ENCODE peak calls at places on chromosomes 2 and 18, in four cellular contexts. One of them, this sample, is unnamed.

GRCh38 chr2:121128741-121129659 is 156.0 kb downstream of the TFCP2L1 start:
- DNase-seq in HCT116: peak
- DNase-seq in K562: peak
- DNase-seq in H1: no peak
- DNase-seq in this sample: peak

GRCh38 chr2:33021542-33022259 is 74.9 kb downstream of the LTBP1 start:
- DNase-seq in H1: no peak
- DNase-seq in HCT116: no peak
- DNase-seq in K562: peak
- DNase-seq in this sample: no peak

GRCh38 chr18:77821892-77822291 is 572.2 kb downstream of the GALR1 start:
- DNase-seq in H1: no peak
- DNase-seq in HCT116: no peak
- DNase-seq in K562: no peak
- DNase-seq in this sample: no peak

GRCh38 chr2:43075906-43076585 is 150.4 kb downstream of the ZFP36L2 start:
- DNase-seq in HCT116: no peak
- DNase-seq in H1: no peak
- DNase-seq in K562: no peak
- DNase-seq in this sample: no peak

GRCh38 chr18:24546304-24546703 is 85.9 kb downstream of the HRH4 start:
- DNase-seq in K562: no peak
- DNase-seq in HCT116: no peak
- DNase-seq in H1: no peak
- DNase-seq in this sample: no peak

GRCh38 chr2:233974530-233975071 is 57.4 kb downstream of the TRPM8 start:
- DNase-seq in HCT116: peak
- DNase-seq in K562: peak
- DNase-seq in H1: peak
- DNase-seq in this sample: peak

GRCh38 chr2:164967781-164968228 is 12.5 kb upstream of the SLC38A11 start:
- DNase-seq in K562: no peak
- DNase-seq in HCT116: no peak
- DNase-seq in H1: peak
- DNase-seq in this sample: peak

GRCh38 chr2:45141883-45142866 is 132.9 kb upstream of the SIX2 start:
- DNase-seq in H1: no peak
- DNase-seq in K562: no peak
- DNase-seq in HCT116: no peak
- DNase-seq in this sample: no peak

GRCh38 chr2:120600335-120600734 is 135.3 kb upstream of the GLI2 start:
- DNase-seq in H1: no peak
- DNase-seq in K562: no peak
- DNase-seq in HCT116: no peak
- DNase-seq in this sample: no peak

GRCh38 chr2:191321861-191322662 is 76.9 kb downstream of the MYO1B start:
- DNase-seq in K562: no peak
- DNase-seq in H1: peak
- DNase-seq in HCT116: peak
- DNase-seq in this sample: peak

GRCh38 chr2:172172513-172173217 is 70.0 kb upstream of the DLX2 start:
- DNase-seq in K562: peak
- DNase-seq in HCT116: peak
- DNase-seq in H1: peak
- DNase-seq in this sample: peak

GRCh38 chr2:238895901-238896600 is 48.2 kb downstream of the TWIST2 start:
- DNase-seq in HCT116: no peak
- DNase-seq in H1: peak
- DNase-seq in K562: no peak
- DNase-seq in this sample: peak

GRCh38 chr2:211654211-211654780 is 884.3 kb downstream of the ERBB4 start:
- DNase-seq in K562: no peak
- DNase-seq in H1: no peak
- DNase-seq in HCT116: no peak
- DNase-seq in this sample: no peak

GRCh38 chr18:79484661-79485621 is 89.2 kb downstream of the NFATC1 start:
- DNase-seq in HCT116: no peak
- DNase-seq in H1: no peak
- DNase-seq in K562: no peak
- DNase-seq in this sample: peak

DNA sequence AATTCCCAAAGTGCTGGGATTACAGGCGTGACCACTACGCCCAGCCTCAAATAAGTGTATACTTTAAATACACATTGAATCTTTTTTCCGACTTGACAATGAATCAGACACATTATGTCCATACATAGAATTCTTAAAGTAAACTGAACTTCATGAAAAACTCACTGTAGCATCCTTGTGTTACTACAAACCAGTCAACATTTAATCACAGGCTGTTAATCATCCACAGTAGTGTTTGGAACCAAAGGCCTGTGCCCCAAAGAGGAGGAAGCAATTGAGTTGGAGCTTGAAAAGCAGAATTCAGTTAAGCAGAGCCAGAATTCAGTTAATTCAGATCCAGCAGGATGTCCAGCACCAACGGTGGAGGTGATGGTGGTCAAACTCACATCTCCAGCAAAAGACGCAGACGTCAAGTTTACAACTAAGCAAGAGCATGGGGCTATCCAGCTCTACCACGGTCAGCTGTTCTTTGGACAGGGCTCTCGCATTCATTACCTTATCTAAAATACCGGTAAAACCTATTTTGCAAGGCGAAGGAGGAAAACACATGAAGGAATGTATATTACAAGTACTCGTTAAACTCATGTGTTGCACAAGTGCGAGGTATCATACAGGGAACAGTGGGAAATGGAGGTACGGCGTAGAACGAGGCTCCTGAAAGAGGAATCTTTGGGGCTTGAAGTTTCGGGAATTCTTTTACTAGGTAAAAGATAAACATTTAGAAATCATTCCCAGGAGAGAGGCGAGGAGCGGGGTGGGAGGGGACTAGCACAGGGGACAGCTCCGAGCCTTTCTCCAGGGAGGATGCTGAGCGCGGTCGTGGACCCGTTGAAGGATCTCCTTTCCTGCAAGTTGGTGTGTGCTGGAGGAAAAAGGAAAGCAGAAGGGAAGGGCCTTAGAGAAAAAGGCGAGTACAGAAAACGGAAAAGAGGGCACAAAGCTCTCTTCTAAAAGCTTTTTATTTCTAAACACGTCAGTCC is 984 bp downstream of the SLC39A6 start:
- DNase-seq in H1: no peak
- DNase-seq in HCT116: no peak
- DNase-seq in K562: peak
- DNase-seq in this sample: no peak
- TF ChIP-seq YY1 in H1: no peak
- TF ChIP-seq YY1 in HCT116: no peak
- TF ChIP-seq YY1 in K562: no peak
- TF ChIP-seq YY1 in this sample: no peak

GRCh38 chr2:26229595-26229994 is 14.8 kb downstream of the HADHA start:
- DNase-seq in H1: no peak
- DNase-seq in K562: no peak
- DNase-seq in HCT116: no peak
- DNase-seq in this sample: no peak
- H3K4me3 ChIP-seq in H1: no peak
- H3K4me3 ChIP-seq in K562: no peak
- H3K4me3 ChIP-seq in HCT116: no peak
- H3K4me3 ChIP-seq in this sample: no peak

GRCh38 chr18:32669549-32670165 is 103.2 kb downstream of the KLHL14 start:
- DNase-seq in K562: no peak
- DNase-seq in HCT116: no peak
- DNase-seq in H1: no peak
- DNase-seq in this sample: no peak
- TF ChIP-seq YY1 in K562: no peak
- TF ChIP-seq YY1 in HCT116: no peak
- TF ChIP-seq YY1 in H1: no peak
- TF ChIP-seq YY1 in this sample: no peak

GRCh38 chr18:63198098-63198760 is 121.3 kb downstream of the BCL2 start:
- DNase-seq in H1: no peak
- DNase-seq in HCT116: no peak
- DNase-seq in K562: no peak
- DNase-seq in this sample: no peak

GRCh38 chr18:63195410-63196159 is 124.0 kb downstream of the BCL2 start:
- DNase-seq in HCT116: no peak
- DNase-seq in K562: no peak
- DNase-seq in H1: no peak
- DNase-seq in this sample: no peak

GRCh38 chr18:63199743-63200241 is 119.8 kb downstream of the BCL2 start:
- DNase-seq in H1: no peak
- DNase-seq in HCT116: no peak
- DNase-seq in K562: peak
- DNase-seq in this sample: no peak

GRCh38 chr18:63198868-63199742 is 120.5 kb downstream of the BCL2 start:
- DNase-seq in H1: no peak
- DNase-seq in HCT116: no peak
- DNase-seq in K562: no peak
- DNase-seq in this sample: no peak

DNA sequence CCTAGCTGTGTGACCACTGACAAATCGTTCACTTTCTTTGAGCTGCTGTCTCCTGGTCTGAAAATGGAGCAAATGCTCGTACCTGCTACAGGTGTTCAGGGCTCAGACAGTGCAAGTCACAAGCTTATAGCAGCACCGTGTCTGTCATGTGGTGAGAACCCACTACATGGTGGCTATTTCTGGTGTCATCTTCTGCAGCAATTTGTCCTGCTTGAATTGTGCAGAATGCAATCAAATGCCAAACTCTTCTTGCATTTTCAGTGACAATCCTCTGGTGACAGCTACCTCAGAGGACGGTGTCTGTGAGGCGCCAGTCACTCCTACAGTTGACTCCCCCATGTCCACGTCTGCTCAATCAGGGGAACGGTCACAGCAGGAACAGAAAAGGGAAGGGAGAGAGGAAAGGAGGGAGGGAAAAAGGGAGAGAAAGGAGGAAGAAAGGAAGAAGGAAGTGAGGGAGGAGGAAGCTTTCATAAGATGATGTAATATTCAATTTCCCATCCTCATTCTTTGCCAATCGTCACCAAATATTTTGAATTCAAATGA is 122.2 kb downstream of the BCL2 start:
- DNase-seq in HCT116: no peak
- DNase-seq in K562: no peak
- DNase-seq in H1: no peak
- DNase-seq in this sample: no peak
- H3K4me3 ChIP-seq in HCT116: no peak
- H3K4me3 ChIP-seq in K562: no peak
- H3K4me3 ChIP-seq in H1: no peak
- H3K4me3 ChIP-seq in this sample: no peak

GRCh38 chr2:159124931-159125467 is 156.6 kb downstream of the TANC1 start:
- DNase-seq in H1: no peak
- DNase-seq in K562: no peak
- DNase-seq in HCT116: no peak
- DNase-seq in this sample: no peak
- TF ChIP-seq YY1 in H1: no peak
- TF ChIP-seq YY1 in K562: no peak
- TF ChIP-seq YY1 in HCT116: no peak
- TF ChIP-seq YY1 in this sample: no peak

DNA sequence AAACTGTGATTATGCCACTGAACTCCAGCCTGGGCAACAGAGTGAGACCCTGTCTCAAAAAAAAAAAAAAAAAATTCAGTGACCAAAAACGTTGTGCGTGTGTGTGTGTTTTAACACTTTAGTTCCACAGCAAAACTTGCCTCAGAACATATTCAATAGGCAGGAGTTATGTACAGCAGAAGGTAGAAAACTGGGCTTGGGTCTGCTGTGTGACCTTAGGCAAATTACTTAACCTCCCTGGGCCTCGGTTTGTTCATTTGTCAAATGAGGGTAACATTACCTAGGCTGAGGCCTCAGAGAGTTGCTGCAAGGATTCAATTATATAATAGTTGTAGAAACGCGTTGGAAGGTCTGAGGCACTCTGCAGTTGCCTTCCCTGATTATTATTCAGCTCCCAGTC is 10.3 kb upstream of the SCG2 start:
- DNase-seq in H1: no peak
- DNase-seq in HCT116: no peak
- DNase-seq in K562: no peak
- DNase-seq in this sample: no peak
- H3K4me3 ChIP-seq in H1: peak
- H3K4me3 ChIP-seq in HCT116: peak
- H3K4me3 ChIP-seq in K562: no peak
- H3K4me3 ChIP-seq in this sample: no peak

GRCh38 chr2:198499539-198499938 is 695.1 kb downstream of the PLCL1 start:
- DNase-seq in H1: no peak
- DNase-seq in K562: peak
- DNase-seq in HCT116: no peak
- DNase-seq in this sample: no peak

GRCh38 chr2:198494940-198495339 is 690.5 kb downstream of the PLCL1 start:
- DNase-seq in K562: no peak
- DNase-seq in H1: no peak
- DNase-seq in HCT116: no peak
- DNase-seq in this sample: no peak

DNA sequence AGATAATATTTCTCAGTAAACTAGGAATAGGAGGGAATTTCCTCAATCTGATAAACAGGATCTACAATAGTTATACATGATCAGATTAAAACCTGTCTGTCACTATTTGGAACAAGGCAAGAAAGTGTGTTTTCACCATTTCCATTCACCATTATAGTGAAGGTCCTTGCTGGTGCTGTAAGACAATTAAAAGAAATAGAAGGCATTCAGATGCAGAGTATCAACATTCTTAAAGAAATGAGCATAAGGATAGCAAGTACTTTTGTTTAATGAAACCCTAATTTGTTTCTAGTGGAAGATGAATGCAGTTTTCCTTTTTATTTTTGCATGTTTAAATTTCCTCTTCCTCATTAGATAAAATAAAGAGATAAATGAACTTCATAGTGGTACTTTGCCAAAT is 693.7 kb downstream of the PLCL1 start:
- DNase-seq in K562: no peak
- DNase-seq in HCT116: no peak
- DNase-seq in H1: no peak
- DNase-seq in this sample: no peak
- TF ChIP-seq YY1 in K562: no peak
- TF ChIP-seq YY1 in HCT116: no peak
- TF ChIP-seq YY1 in H1: no peak
- TF ChIP-seq YY1 in this sample: no peak

GRCh38 chr18:44680271-44681038 is at the start of gene SETBP1:
- DNase-seq in K562: no peak
- DNase-seq in H1: no peak
- DNase-seq in HCT116: no peak
- DNase-seq in this sample: no peak

GRCh38 chr18:44679912-44680270 is 797 bp upstream of the SETBP1 start:
- DNase-seq in H1: no peak
- DNase-seq in K562: peak
- DNase-seq in HCT116: no peak
- DNase-seq in this sample: no peak

GRCh38 chr18:44679056-44679911 is 1.4 kb upstream of the SETBP1 start:
- DNase-seq in HCT116: no peak
- DNase-seq in H1: peak
- DNase-seq in K562: peak
- DNase-seq in this sample: no peak

GRCh38 chr18:44677933-44678332 is 2.8 kb upstream of the SETBP1 start:
- DNase-seq in K562: no peak
- DNase-seq in H1: no peak
- DNase-seq in HCT116: no peak
- DNase-seq in this sample: no peak

GRCh38 chr18:44678725-44679055 is 2.0 kb upstream of the SETBP1 start:
- DNase-seq in HCT116: no peak
- DNase-seq in H1: no peak
- DNase-seq in K562: no peak
- DNase-seq in this sample: no peak
- H3K4me3 ChIP-seq in HCT116: no peak
- H3K4me3 ChIP-seq in H1: peak
- H3K4me3 ChIP-seq in K562: no peak
- H3K4me3 ChIP-seq in this sample: no peak

This sample was measured in NT2/D1.